ENCODE peak calls at places on chromosomes 16 and 17, in seven cellular contexts. P is neuronal stem cell, L is IMR-90, N is mesenchymal stem cell, C is H9, T is H1, Q is mesendoderm. S is an unnamed sample.

GRCh38 chr17:42895185-42895555 is 5.4 kb upstream of the G6PC1 start:
- DNase-seq in P (no peak), L (peak), N (peak), C (no peak), T (no peak), Q (no peak), S (no peak)

GRCh38 chr16:88864521-88864920 is 1.9 kb downstream of the PABPN1L start:
- DNase-seq in P (no peak), L (no peak), N (no peak), C (no peak), T (no peak), Q (no peak), S (no peak)

GRCh38 chr17:42674755-42675347 is 1.9 kb downstream of the PLEKHH3 start:
- DNase-seq in P (no peak), L (no peak), N (no peak), C (peak), T (peak), Q (peak), S (no peak)

GRCh38 chr16:31131841-31132271 is 3.7 kb downstream of the PRSS8 start:
- DNase-seq in P (no peak), L (no peak), N (no peak), C (no peak), T (no peak), Q (no peak), S (no peak)

GRCh38 chr16:12519986-12520385 is 283.7 kb downstream of the CPPED1 start:
- DNase-seq in P (no peak), L (no peak), N (no peak), C (peak), T (no peak), Q (no peak), S (peak)

GRCh38 chr17:10286324-10286723 is 86.5 kb downstream of the MYH13 start:
- DNase-seq in P (no peak), L (no peak), N (no peak), C (no peak), T (no peak), Q (peak), S (no peak)

GRCh38 chr16:86455116-86455515 is 55.2 kb upstream of the FOXF1 start:
- DNase-seq in P (no peak), L (peak), N (peak), C (no peak), T (no peak), Q (no peak), S (no peak)

GRCh38 chr16:11361751-11362742 is 16.8 kb downstream of the RMI2 start:
- DNase-seq in P (no peak), L (no peak), N (no peak), C (no peak), T (no peak), Q (no peak), S (no peak)

GRCh38 chr16:51121850-51122249 is 29.2 kb downstream of the SALL1 start:
- DNase-seq in P (no peak), L (no peak), N (no peak), C (no peak), T (no peak), Q (no peak), S (no peak)

GRCh38 chr16:87860553-87861299 is 8.6 kb downstream of the SLC7A5 start:
- DNase-seq in P (no peak), L (peak), N (peak), C (no peak), T (no peak), Q (no peak), S (no peak)

GRCh38 chr16:83336630-83337029 is 471.1 kb upstream of the HSBP1 start:
- DNase-seq in P (no peak), L (peak), N (peak), C (no peak), T (no peak), Q (no peak), S (no peak)

GRCh38 chr16:55466209-55466608 is 12.8 kb upstream of the MMP2 start:
- DNase-seq in P (no peak), L (no peak), N (no peak), C (no peak), T (no peak), Q (no peak), S (no peak)

GRCh38 chr16:54932737-54933254 is 2.1 kb downstream of the IRX5 start:
- DNase-seq in P (peak), L (no peak), N (no peak), C (peak), T (peak), Q (peak), S (no peak)

GRCh38 chr16:86971251-86971650 is 345.9 kb downstream of the C16orf95 start:
- DNase-seq in P (no peak), L (no peak), N (no peak), C (no peak), T (no peak), Q (no peak), S (no peak)

GRCh38 chr17:1179112-1179634 is 608 bp downstream of the ABR start:
- DNase-seq in P (no peak), L (no peak), N (no peak), C (no peak), T (no peak), Q (no peak), S (no peak)

GRCh38 chr17:9900744-9901143 is 4.3 kb downstream of the RCVRN start:
- DNase-seq in P (no peak), L (peak), N (peak), C (no peak), T (no peak), Q (no peak), S (peak)

GRCh38 chr16:79037429-79038373 is 562.8 kb downstream of the MAF start:
- DNase-seq in P (no peak), L (no peak), N (no peak), C (no peak), T (no peak), Q (no peak), S (no peak)

GRCh38 chr16:4314532-4315184 is 1.2 kb upstream of the GLIS2 start:
- DNase-seq in P (no peak), L (peak), N (peak), C (peak), T (peak), Q (peak), S (peak)

GRCh38 chr17:40981115-40981514 is 3.0 kb downstream of the KRT40 start:
- DNase-seq in P (no peak), L (no peak), N (no peak), C (no peak), T (no peak), Q (no peak), S (no peak)

GRCh38 chr16:86071611-86072240 is 172.8 kb downstream of the IRF8 start:
- DNase-seq in P (no peak), L (no peak), N (no peak), C (no peak), T (no peak), Q (no peak), S (no peak)

GRCh38 chr16:55663770-55664677 is 8.2 kb downstream of the SLC6A2 start:
- DNase-seq in P (no peak), L (no peak), N (no peak), C (no peak), T (no peak), Q (peak), S (peak)

GRCh38 chr17:79921411-79922160 is 82.3 kb upstream of the CBX4 start:
- DNase-seq in P (no peak), L (no peak), N (no peak), C (no peak), T (no peak), Q (no peak), S (no peak)

GRCh38 chr17:21425736-21426135 is 49.6 kb downstream of the KCNJ12 start:
- DNase-seq in P (no peak), L (peak), N (no peak), C (peak), T (no peak), Q (no peak), S (no peak)

GRCh38 chr17:2253768-2254406 is 49.7 kb downstream of the SMG6 start:
- DNase-seq in P (no peak), L (no peak), N (no peak), C (no peak), T (no peak), Q (no peak), S (no peak)

GRCh38 chr16:8330761-8331160 is 259.6 kb downstream of the TMEM114 start:
- DNase-seq in P (no peak), L (no peak), N (no peak), C (no peak), T (no peak), Q (no peak), S (no peak)
- H2AK5ac ChIP-seq in P (no peak), L (no peak), N (no peak), C (no peak), T (no peak), Q (no peak), S (no peak)

GRCh38 chr16:66851166-66851964 is 7.2 kb downstream of the CA7 start:
- DNase-seq in P (no peak), L (no peak), N (no peak), C (no peak), T (no peak), Q (no peak), S (no peak)

GRCh38 chr16:66856184-66856730 is 12.0 kb downstream of the CA7 start:
- DNase-seq in P (no peak), L (no peak), N (no peak), C (no peak), T (no peak), Q (no peak), S (no peak)

GRCh38 chr16:66856801-66857200 is 12.6 kb downstream of the CA7 start:
- DNase-seq in P (no peak), L (no peak), N (no peak), C (no peak), T (no peak), Q (no peak), S (no peak)

GRCh38 chr16:66850115-66850815 is 6.1 kb downstream of the CA7 start:
- DNase-seq in P (no peak), L (no peak), N (no peak), C (no peak), T (no peak), Q (no peak), S (no peak)

GRCh38 chr16:66853261-66854139 is 9.3 kb downstream of the CA7 start:
- DNase-seq in P (no peak), L (no peak), N (no peak), C (no peak), T (no peak), Q (no peak), S (no peak)
- H2AK5ac ChIP-seq in P (no peak), L (no peak), N (no peak), C (no peak), T (no peak), Q (no peak), S (no peak)

GRCh38 chr17:44438634-44439033 is 49.2 kb upstream of the ITGA2B start:
- DNase-seq in P (no peak), L (no peak), N (no peak), C (no peak), T (no peak), Q (peak), S (no peak)

GRCh38 chr17:44436336-44436735 is 46.9 kb upstream of the ITGA2B start:
- DNase-seq in P (no peak), L (no peak), N (no peak), C (no peak), T (no peak), Q (peak), S (no peak)

GRCh38 chr17:44444735-44445105 is 55.3 kb upstream of the ITGA2B start:
- DNase-seq in P (no peak), L (peak), N (peak), C (no peak), T (no peak), Q (no peak), S (no peak)

GRCh38 chr17:44442806-44443205 is 53.4 kb upstream of the ITGA2B start:
- DNase-seq in P (no peak), L (no peak), N (no peak), C (no peak), T (no peak), Q (no peak), S (no peak)

GRCh38 chr17:44439168-44439567 is 49.7 kb upstream of the ITGA2B start:
- DNase-seq in P (no peak), L (no peak), N (no peak), C (no peak), T (no peak), Q (no peak), S (no peak)
- H2AK5ac ChIP-seq in P (no peak), L (no peak), N (no peak), C (no peak), T (no peak), Q (no peak), S (no peak)

DNA sequence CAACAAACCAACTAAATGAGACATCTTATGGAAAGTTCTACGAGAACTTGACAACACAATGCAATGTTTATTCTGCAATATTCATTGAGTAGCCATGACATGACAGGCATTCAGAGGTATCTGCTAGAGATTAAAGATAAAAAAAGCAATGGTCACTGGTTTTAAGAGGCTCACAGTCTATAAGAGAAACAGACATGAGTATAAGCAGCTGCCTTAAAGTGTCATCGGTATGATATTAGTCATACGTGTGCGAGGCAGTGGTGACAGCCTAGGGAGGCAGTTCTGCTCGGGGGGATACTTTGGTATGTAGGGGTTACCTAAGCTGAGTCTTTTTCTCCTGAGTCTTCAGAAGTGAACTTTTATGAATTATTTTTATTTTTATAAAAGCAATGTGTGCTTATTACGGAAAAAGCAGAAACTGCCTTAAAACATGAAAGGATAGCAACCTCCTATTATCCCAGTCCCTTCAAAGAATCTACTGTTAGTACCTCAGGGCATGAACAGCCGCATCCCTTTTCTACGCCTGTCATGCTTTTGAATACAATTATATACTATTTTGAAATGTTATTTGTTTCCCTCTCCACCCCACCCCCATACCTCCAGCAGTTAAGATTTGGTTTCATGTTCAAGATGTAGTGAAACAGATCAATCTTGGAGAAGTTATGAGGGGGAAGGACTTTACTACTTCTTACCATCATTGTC is 7.7 kb downstream of the ST6GALNAC1 start:
- DNase-seq in P (no peak), L (peak), N (peak), C (no peak), T (no peak), Q (no peak), S (peak)
- H2AK5ac ChIP-seq in P (no peak), L (peak), N (no peak), C (no peak), T (no peak), Q (no peak), S (no peak)

GRCh38 chr17:61212655-61213054 is 187.0 kb upstream of the TBX2 start:
- DNase-seq in P (no peak), L (no peak), N (no peak), C (no peak), T (no peak), Q (no peak), S (no peak)
- H2AK5ac ChIP-seq in P (no peak), L (no peak), N (no peak), C (no peak), T (no peak), Q (no peak), S (no peak)

DNA sequence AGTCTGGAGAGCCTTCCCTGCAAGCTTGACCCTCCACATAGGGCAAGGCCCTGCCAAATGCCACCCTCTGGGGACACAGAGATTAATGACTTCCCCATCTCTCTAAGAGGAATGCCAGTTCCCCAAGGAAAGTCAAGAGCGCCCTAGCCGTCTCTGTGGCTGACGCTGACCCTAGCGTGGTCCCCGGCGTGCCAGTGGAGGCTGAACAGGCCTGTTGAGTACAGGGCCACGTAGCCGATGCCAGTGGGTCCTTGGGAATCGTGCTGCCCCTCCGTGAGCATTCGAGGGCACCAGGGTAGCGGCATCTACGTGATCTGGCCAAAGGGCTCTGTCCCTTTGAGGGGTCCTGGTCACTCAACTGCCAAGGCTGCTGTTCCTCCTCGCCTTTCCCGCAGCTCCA is 17.2 kb downstream of the TMEM204 start:
- DNase-seq in P (no peak), L (no peak), N (no peak), C (no peak), T (no peak), Q (no peak), S (no peak)
- H2AK5ac ChIP-seq in P (no peak), L (no peak), N (no peak), C (no peak), T (no peak), Q (no peak), S (no peak)